ENCODE peak calls at places on chromosomes 11 and 22, in four cellular contexts. One of them, this sample, is unnamed.

GRCh38 chr22:42949159-42949558 is 65.8 kb downstream of the PACSIN2 start:
- DNase-seq in breast epithelium: no peak
- DNase-seq in ovary: no peak
- DNase-seq in AG04450: no peak
- DNase-seq in this sample: no peak

GRCh38 chr11:20226936-20227335 is 66.7 kb upstream of the DBX1 start:
- DNase-seq in AG04450: no peak
- DNase-seq in ovary: no peak
- DNase-seq in breast epithelium: no peak
- DNase-seq in this sample: peak; percentile 11

GRCh38 chr11:78244080-78244479 is 55.4 kb downstream of the USP35 start:
- DNase-seq in ovary: no peak
- DNase-seq in breast epithelium: no peak
- DNase-seq in AG04450: no peak
- DNase-seq in this sample: no peak

GRCh38 chr11:36271794-36272409 is 17.3 kb downstream of the COMMD9 start:
- DNase-seq in AG04450: no peak
- DNase-seq in ovary: no peak
- DNase-seq in breast epithelium: no peak
- DNase-seq in this sample: no peak

GRCh38 chr11:61011950-61012830 is 40.7 kb downstream of the CD6 start:
- DNase-seq in AG04450: no peak
- DNase-seq in breast epithelium: no peak
- DNase-seq in ovary: no peak
- DNase-seq in this sample: no peak

GRCh38 chr11:27497284-27497866 is 9.2 kb downstream of the LIN7C start:
- DNase-seq in AG04450: no peak
- DNase-seq in breast epithelium: no peak
- DNase-seq in ovary: no peak
- DNase-seq in this sample: no peak

GRCh38 chr11:59212744-59213573 is at the start of gene MPEG1:
- DNase-seq in AG04450: no peak
- DNase-seq in ovary: no peak
- DNase-seq in breast epithelium: no peak
- DNase-seq in this sample: no peak

GRCh38 chr11:130879836-130880235 is 36.4 kb downstream of the SNX19 start:
- DNase-seq in AG04450: no peak
- DNase-seq in breast epithelium: no peak
- DNase-seq in ovary: no peak
- DNase-seq in this sample: no peak

GRCh38 chr11:32385998-32386397 is 49.3 kb downstream of the WT1 start:
- DNase-seq in ovary: peak; percentile 44
- DNase-seq in AG04450: no peak
- DNase-seq in breast epithelium: no peak
- DNase-seq in this sample: peak; percentile 14

GRCh38 chr11:70627219-70627618 is 228.9 kb downstream of the CTTN start:
- DNase-seq in breast epithelium: no peak
- DNase-seq in ovary: no peak
- DNase-seq in AG04450: no peak
- DNase-seq in this sample: no peak

GRCh38 chr11:15969281-15969680 is 387.1 kb downstream of the SOX6 start:
- DNase-seq in AG04450: peak; percentile 64
- DNase-seq in ovary: peak; percentile 68
- DNase-seq in breast epithelium: no peak
- DNase-seq in this sample: peak; percentile 40

GRCh38 chr11:82089426-82089825 is 644.2 kb downstream of the FAM181B start:
- DNase-seq in breast epithelium: no peak
- DNase-seq in AG04450: no peak
- DNase-seq in ovary: no peak
- DNase-seq in this sample: no peak

GRCh38 chr11:130475426-130476053 is 27.1 kb downstream of the ADAMTS15 start:
- DNase-seq in ovary: no peak
- DNase-seq in AG04450: no peak
- DNase-seq in breast epithelium: no peak
- DNase-seq in this sample: no peak

GRCh38 chr11:61862714-61863547 is 28.4 kb downstream of the FADS3 start:
- DNase-seq in breast epithelium: no peak
- DNase-seq in AG04450: no peak
- DNase-seq in ovary: no peak
- DNase-seq in this sample: no peak

GRCh38 chr11:209275-210121 is 2.0 kb downstream of the RIC8A start:
- DNase-seq in breast epithelium: no peak
- DNase-seq in AG04450: no peak
- DNase-seq in ovary: peak; percentile 25
- DNase-seq in this sample: no peak

GRCh38 chr11:107018902-107019493 is 722 bp upstream of the GUCY1A2 start:
- DNase-seq in breast epithelium: no peak
- DNase-seq in AG04450: peak; percentile 16
- DNase-seq in ovary: peak; percentile 54
- DNase-seq in this sample: no peak

GRCh38 chr22:44461083-44461375 is 37.0 kb downstream of the RTL6 start:
- DNase-seq in breast epithelium: no peak
- DNase-seq in ovary: no peak
- DNase-seq in AG04450: no peak
- DNase-seq in this sample: no peak

GRCh38 chr11:21634491-21634890 is 558.4 kb upstream of the ANO5 start:
- DNase-seq in ovary: no peak
- DNase-seq in AG04450: no peak
- DNase-seq in breast epithelium: no peak
- DNase-seq in this sample: no peak

GRCh38 chr11:71202966-71203365 is 49.4 kb downstream of the SHANK2 start:
- DNase-seq in breast epithelium: no peak
- DNase-seq in ovary: no peak
- DNase-seq in AG04450: no peak
- DNase-seq in this sample: no peak

GRCh38 chr22:49962751-49963646 is 2.4 kb downstream of the PIM3 start:
- DNase-seq in ovary: peak; percentile 62
- DNase-seq in AG04450: no peak
- DNase-seq in breast epithelium: peak; percentile 36
- DNase-seq in this sample: no peak

GRCh38 chr22:31683181-31684105 is 21.4 kb upstream of the PISD start:
- DNase-seq in breast epithelium: no peak
- DNase-seq in ovary: no peak
- DNase-seq in AG04450: no peak
- DNase-seq in this sample: no peak

GRCh38 chr11:1435820-1436467 is 46.2 kb downstream of the BRSK2 start:
- DNase-seq in AG04450: no peak
- DNase-seq in breast epithelium: no peak
- DNase-seq in ovary: no peak
- DNase-seq in this sample: no peak

GRCh38 chr11:47848636-47849155 is 546 bp upstream of the NUP160 start:
- DNase-seq in AG04450: no peak
- DNase-seq in breast epithelium: no peak
- DNase-seq in ovary: no peak
- DNase-seq in this sample: no peak

GRCh38 chr22:19527861-19528417 is 3.7 kb upstream of the CLDN5 start:
- DNase-seq in breast epithelium: no peak
- DNase-seq in AG04450: no peak
- DNase-seq in ovary: no peak
- DNase-seq in this sample: no peak

GRCh38 chr11:31940396-31941037 is 129.4 kb upstream of the PAX6 start:
- DNase-seq in ovary: no peak
- DNase-seq in breast epithelium: no peak
- DNase-seq in AG04450: no peak
- DNase-seq in this sample: no peak

GRCh38 chr22:49964493-49965290 is 4.1 kb downstream of the PIM3 start:
- DNase-seq in AG04450: no peak
- DNase-seq in breast epithelium: peak; percentile 23
- DNase-seq in ovary: peak; percentile 35
- DNase-seq in this sample: no peak

DNA sequence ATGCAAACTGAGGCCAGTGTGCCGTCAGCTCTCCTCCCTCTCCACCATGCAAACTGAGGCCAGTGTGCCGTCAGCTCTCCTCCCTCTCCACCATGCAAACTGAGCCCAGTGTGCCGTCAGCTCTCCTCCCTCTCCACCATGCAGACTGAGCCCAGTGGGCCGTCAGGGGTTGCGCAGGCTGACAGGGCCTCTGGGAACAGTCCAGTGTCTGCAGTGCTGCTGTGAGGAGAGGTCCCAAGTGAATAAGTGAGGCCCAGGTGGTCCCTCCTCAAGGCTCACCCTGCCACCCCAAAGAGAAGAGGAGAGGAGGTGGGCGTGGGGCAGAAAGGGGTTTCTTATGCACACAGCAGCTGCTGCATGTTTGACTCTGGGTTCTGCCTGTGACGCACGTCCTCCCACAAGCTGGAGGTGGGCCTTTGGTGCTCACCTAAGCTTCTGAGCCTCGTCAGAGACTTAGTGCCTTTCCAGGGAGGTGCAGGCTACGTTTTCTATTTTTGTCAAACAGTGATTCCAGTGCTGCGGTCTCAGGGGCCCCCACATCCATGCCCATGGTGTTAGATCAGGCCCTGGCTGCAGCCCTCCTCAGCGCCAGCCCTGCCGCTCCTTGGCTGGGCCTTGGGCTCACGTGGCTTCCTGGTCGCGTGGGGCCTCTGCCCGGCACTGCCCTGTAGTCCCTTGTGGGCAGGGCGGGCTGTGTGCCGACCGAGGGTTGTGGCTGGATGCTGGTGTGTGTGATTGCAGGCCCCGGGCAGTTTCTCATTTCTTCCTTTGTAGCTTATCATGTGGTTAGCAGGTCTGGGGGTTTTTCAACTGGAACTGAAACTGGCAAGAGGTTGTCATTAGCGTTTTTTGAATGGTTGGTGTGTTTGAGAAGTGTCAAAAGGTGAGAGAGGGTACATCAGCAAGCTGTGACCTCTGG is 7.1 kb downstream of the TPCN2 start:
- DNase-seq in ovary: no peak
- DNase-seq in breast epithelium: peak; percentile 27
- DNase-seq in AG04450: no peak
- DNase-seq in this sample: no peak
- H3K4me3 ChIP-seq in ovary: no peak overlapping the region
- H3K4me3 ChIP-seq in breast epithelium: no peak overlapping the region
- H3K4me3 ChIP-seq in AG04450: no peak overlapping the region
- H3K4me3 ChIP-seq in this sample: no peak overlapping the region

GRCh38 chr11:13247606-13248320 is 29.8 kb upstream of the BMAL1 start:
- DNase-seq in AG04450: no peak
- DNase-seq in breast epithelium: no peak
- DNase-seq in ovary: no peak
- DNase-seq in this sample: no peak

GRCh38 chr11:13251961-13252360 is 25.6 kb upstream of the BMAL1 start:
- DNase-seq in AG04450: no peak
- DNase-seq in ovary: no peak
- DNase-seq in breast epithelium: no peak
- DNase-seq in this sample: no peak

GRCh38 chr11:13249177-13249576 is 28.4 kb upstream of the BMAL1 start:
- DNase-seq in ovary: no peak
- DNase-seq in AG04450: no peak
- DNase-seq in breast epithelium: no peak
- DNase-seq in this sample: no peak

DNA sequence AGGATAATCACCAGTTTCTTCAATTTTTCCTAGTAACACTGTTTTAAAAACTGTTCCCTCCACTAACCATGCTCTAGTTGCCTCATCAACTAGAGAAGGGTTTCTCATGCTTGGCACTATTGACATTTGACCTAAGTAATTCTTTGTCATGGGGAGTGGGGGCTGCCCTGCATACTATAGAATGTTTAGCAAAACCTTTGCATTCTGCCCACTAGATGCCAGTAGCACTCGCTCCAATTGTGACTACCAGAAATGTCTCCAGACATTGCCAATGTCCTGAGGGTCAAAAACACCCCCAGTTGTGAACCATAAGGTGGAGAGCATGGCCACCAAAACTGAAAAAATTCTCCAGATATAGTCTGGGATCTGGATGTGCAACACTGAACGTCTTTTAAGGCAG is 27.6 kb upstream of the BMAL1 start:
- DNase-seq in ovary: no peak
- DNase-seq in AG04450: no peak
- DNase-seq in breast epithelium: no peak
- DNase-seq in this sample: no peak
- TF ChIP-seq CTCF in ovary: no peak
- TF ChIP-seq CTCF in AG04450: peak; percentile 28
- TF ChIP-seq CTCF in breast epithelium: no peak
- TF ChIP-seq CTCF in this sample: peak; percentile 30

DNA sequence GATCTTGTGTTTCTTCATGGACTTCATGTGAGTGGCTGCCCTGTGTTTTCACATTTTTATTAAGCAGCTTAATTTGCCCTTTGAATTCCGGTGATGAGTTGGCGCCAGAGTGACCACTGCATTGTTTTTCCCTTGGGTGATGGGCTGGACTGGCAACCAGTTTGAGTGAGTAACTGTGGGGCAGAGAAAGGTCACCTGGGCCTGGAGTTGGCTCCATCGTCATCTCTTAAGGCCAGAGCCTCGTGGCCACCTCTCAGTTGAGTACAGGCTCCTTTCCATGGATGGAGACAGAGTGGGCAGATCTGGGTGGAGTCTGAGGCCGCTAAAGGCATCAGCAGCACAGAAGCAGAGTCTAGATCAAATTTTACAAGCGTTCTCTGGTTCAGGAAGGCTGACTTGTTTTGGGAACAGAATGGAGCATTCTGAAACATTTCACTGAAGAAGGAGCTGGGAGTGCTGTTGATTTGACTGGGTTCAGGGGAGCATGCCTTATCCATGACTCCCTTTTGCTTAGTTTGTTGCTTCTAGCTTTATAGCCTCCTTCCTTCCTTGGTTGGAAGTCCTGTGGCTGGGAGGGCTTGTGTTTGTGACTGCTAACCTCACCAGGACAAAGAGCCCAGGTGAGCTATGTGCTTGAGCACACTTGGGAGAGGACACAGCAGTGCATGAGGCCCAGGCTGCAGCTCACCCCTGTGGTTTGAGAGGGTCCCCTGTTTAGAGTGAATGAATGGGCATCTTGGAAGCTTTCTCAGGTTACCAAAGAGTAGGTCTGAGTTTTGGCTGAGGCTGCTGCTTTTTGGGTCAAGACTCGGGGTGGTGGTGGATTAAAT is 7.8 kb downstream of the BCR start:
- DNase-seq in ovary: no peak
- DNase-seq in AG04450: no peak
- DNase-seq in breast epithelium: no peak
- DNase-seq in this sample: no peak
- H3K4me3 ChIP-seq in ovary: no peak overlapping the region
- H3K4me3 ChIP-seq in AG04450: no peak overlapping the region
- H3K4me3 ChIP-seq in breast epithelium: no peak overlapping the region
- H3K4me3 ChIP-seq in this sample: no peak overlapping the region

DNA sequence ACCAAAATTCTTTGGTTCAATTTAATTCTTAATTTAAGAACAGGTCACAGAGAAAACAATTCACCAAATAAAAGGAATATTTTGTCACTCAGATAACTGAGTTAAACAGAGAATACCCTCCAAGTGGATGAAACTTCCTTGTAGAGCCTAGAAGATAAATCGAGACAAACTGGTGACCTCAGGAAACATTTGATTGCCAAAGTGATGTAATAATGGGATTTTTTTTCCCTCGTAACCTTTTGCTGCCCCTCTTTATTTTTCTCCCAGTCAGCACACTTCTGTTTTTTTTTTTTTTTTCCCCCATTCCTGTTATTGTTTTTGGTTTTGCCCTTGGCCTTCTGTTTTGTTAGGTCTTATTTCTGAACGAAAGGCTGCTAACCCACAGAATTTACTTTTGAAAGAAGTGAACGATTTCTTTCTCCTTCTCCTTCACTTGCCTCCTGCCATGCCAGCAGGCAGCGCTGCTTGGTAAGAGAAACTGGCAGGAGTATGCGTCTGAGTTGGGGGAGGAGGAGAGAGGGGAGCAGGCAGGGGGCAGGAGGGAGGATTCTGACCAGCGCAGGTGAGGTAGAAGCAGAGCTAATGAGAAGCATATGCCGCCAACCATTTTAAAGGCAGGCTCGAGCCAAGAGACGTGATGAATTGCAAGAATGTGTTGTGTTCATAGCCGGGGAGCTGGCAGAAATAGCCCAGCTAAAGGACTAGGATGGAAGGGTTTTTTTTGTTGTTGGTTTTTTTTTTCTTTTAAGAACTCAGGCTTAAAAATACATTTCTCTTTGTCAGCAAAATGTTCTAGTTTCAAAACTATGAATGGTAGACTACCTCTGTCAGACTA is 121.9 kb upstream of the MTMR2 start:
- DNase-seq in ovary: peak; percentile 63
- DNase-seq in AG04450: no peak
- DNase-seq in breast epithelium: peak; percentile 83
- DNase-seq in this sample: peak; percentile 61
- TF ChIP-seq CTCF in ovary: peak; percentile 29
- TF ChIP-seq CTCF in AG04450: peak; percentile 35
- TF ChIP-seq CTCF in breast epithelium: no peak
- TF ChIP-seq CTCF in this sample: peak; percentile 39